ENCODE peak calls at places on chromosome 5, in four cellular contexts. One of them, this sample, is unnamed.

GRCh38 chr5:20113031-20113685 is 125.2 kb upstream of the CDH18 start:
- DNase-seq in natural killer cell treated with Interleukin-12 subunit alpha and Interleukin-12 subunit beta and Interleukin-15 and Interleukin-18, amount 100 ng/mL, for 72 hours: no peak
- DNase-seq in posterior cingulate gyrus: no peak
- DNase-seq in choroid plexus epithelial cell: peak; percentile 6
- DNase-seq in this sample: no peak

GRCh38 chr5:64147849-64148441 is 17.7 kb upstream of the RNF180 start:
- DNase-seq in natural killer cell treated with Interleukin-12 subunit alpha and Interleukin-12 subunit beta and Interleukin-15 and Interleukin-18, amount 100 ng/mL, for 72 hours: no peak
- DNase-seq in posterior cingulate gyrus: peak; percentile 74
- DNase-seq in choroid plexus epithelial cell: peak; percentile 70
- DNase-seq in this sample: peak; percentile 30

GRCh38 chr5:146340260-146341081 is 1.8 kb downstream of the POU4F3 start:
- DNase-seq in natural killer cell treated with Interleukin-12 subunit alpha and Interleukin-12 subunit beta and Interleukin-15 and Interleukin-18, amount 100 ng/mL, for 72 hours: no peak
- DNase-seq in posterior cingulate gyrus: peak; percentile 18
- DNase-seq in choroid plexus epithelial cell: peak; percentile 66
- DNase-seq in this sample: peak; percentile 67

GRCh38 chr5:58452566-58453258 is 7.2 kb downstream of the PLK2 start:
- DNase-seq in natural killer cell treated with Interleukin-12 subunit alpha and Interleukin-12 subunit beta and Interleukin-15 and Interleukin-18, amount 100 ng/mL, for 72 hours: no peak
- DNase-seq in posterior cingulate gyrus: no peak
- DNase-seq in choroid plexus epithelial cell: peak; percentile 55
- DNase-seq in this sample: no peak

GRCh38 chr5:166363071-166363470 is 1928.4 kb upstream of the WWC1 start:
- DNase-seq in natural killer cell treated with Interleukin-12 subunit alpha and Interleukin-12 subunit beta and Interleukin-15 and Interleukin-18, amount 100 ng/mL, for 72 hours: no peak
- DNase-seq in posterior cingulate gyrus: no peak
- DNase-seq in choroid plexus epithelial cell: no peak
- DNase-seq in this sample: no peak

GRCh38 chr5:38731461-38731860 is 114.4 kb upstream of the OSMR start:
- DNase-seq in natural killer cell treated with Interleukin-12 subunit alpha and Interleukin-12 subunit beta and Interleukin-15 and Interleukin-18, amount 100 ng/mL, for 72 hours: no peak
- DNase-seq in posterior cingulate gyrus: no peak
- DNase-seq in choroid plexus epithelial cell: no peak
- DNase-seq in this sample: no peak

GRCh38 chr5:57209316-57210040 is 35.6 kb downstream of the GPBP1 start:
- DNase-seq in natural killer cell treated with Interleukin-12 subunit alpha and Interleukin-12 subunit beta and Interleukin-15 and Interleukin-18, amount 100 ng/mL, for 72 hours: no peak
- DNase-seq in posterior cingulate gyrus: no peak
- DNase-seq in choroid plexus epithelial cell: peak; percentile 43
- DNase-seq in this sample: no peak

GRCh38 chr5:141245250-141245717 is at the start of gene PCDHB15:
- DNase-seq in natural killer cell treated with Interleukin-12 subunit alpha and Interleukin-12 subunit beta and Interleukin-15 and Interleukin-18, amount 100 ng/mL, for 72 hours: no peak
- DNase-seq in posterior cingulate gyrus: peak; percentile 31
- DNase-seq in choroid plexus epithelial cell: no peak
- DNase-seq in this sample: peak; percentile 51

GRCh38 chr5:126171916-126172315 is 251.3 kb upstream of the GRAMD2B start:
- DNase-seq in natural killer cell treated with Interleukin-12 subunit alpha and Interleukin-12 subunit beta and Interleukin-15 and Interleukin-18, amount 100 ng/mL, for 72 hours: no peak
- DNase-seq in posterior cingulate gyrus: no peak
- DNase-seq in choroid plexus epithelial cell: no peak
- DNase-seq in this sample: no peak

GRCh38 chr5:75670571-75670970 is 46.7 kb downstream of the POC5 start:
- DNase-seq in natural killer cell treated with Interleukin-12 subunit alpha and Interleukin-12 subunit beta and Interleukin-15 and Interleukin-18, amount 100 ng/mL, for 72 hours: no peak
- DNase-seq in posterior cingulate gyrus: no peak
- DNase-seq in choroid plexus epithelial cell: peak; percentile 88
- DNase-seq in this sample: no peak

GRCh38 chr5:113675166-113675565 is 161.7 kb downstream of the YTHDC2 start:
- DNase-seq in natural killer cell treated with Interleukin-12 subunit alpha and Interleukin-12 subunit beta and Interleukin-15 and Interleukin-18, amount 100 ng/mL, for 72 hours: no peak
- DNase-seq in posterior cingulate gyrus: no peak
- DNase-seq in choroid plexus epithelial cell: no peak
- DNase-seq in this sample: no peak

GRCh38 chr5:15383469-15383868 is 116.5 kb upstream of the FBXL7 start:
- DNase-seq in natural killer cell treated with Interleukin-12 subunit alpha and Interleukin-12 subunit beta and Interleukin-15 and Interleukin-18, amount 100 ng/mL, for 72 hours: no peak
- DNase-seq in posterior cingulate gyrus: no peak
- DNase-seq in choroid plexus epithelial cell: peak; percentile 60
- DNase-seq in this sample: no peak

GRCh38 chr5:39513236-39513635 is 88.5 kb upstream of the DAB2 start:
- DNase-seq in natural killer cell treated with Interleukin-12 subunit alpha and Interleukin-12 subunit beta and Interleukin-15 and Interleukin-18, amount 100 ng/mL, for 72 hours: no peak
- DNase-seq in posterior cingulate gyrus: no peak
- DNase-seq in choroid plexus epithelial cell: no peak
- DNase-seq in this sample: no peak

GRCh38 chr5:98309785-98310566 is 463.5 kb upstream of the RGMB start:
- DNase-seq in natural killer cell treated with Interleukin-12 subunit alpha and Interleukin-12 subunit beta and Interleukin-15 and Interleukin-18, amount 100 ng/mL, for 72 hours: no peak
- DNase-seq in posterior cingulate gyrus: no peak
- DNase-seq in choroid plexus epithelial cell: peak; percentile 88
- DNase-seq in this sample: peak; percentile 10

GRCh38 chr5:149118463-149118862 is 22.8 kb upstream of the ABLIM3 start:
- DNase-seq in natural killer cell treated with Interleukin-12 subunit alpha and Interleukin-12 subunit beta and Interleukin-15 and Interleukin-18, amount 100 ng/mL, for 72 hours: no peak
- DNase-seq in posterior cingulate gyrus: no peak
- DNase-seq in choroid plexus epithelial cell: no peak
- DNase-seq in this sample: no peak

GRCh38 chr5:160312139-160312959 is at the start of gene CCNJL:
- DNase-seq in natural killer cell treated with Interleukin-12 subunit alpha and Interleukin-12 subunit beta and Interleukin-15 and Interleukin-18, amount 100 ng/mL, for 72 hours: peak; percentile 82
- DNase-seq in posterior cingulate gyrus: peak; percentile 10
- DNase-seq in choroid plexus epithelial cell: no peak
- DNase-seq in this sample: peak; percentile 23

GRCh38 chr5:147869112-147869511 is 9.4 kb upstream of the SCGB3A2 start:
- DNase-seq in natural killer cell treated with Interleukin-12 subunit alpha and Interleukin-12 subunit beta and Interleukin-15 and Interleukin-18, amount 100 ng/mL, for 72 hours: no peak
- DNase-seq in posterior cingulate gyrus: no peak
- DNase-seq in choroid plexus epithelial cell: no peak
- DNase-seq in this sample: no peak

GRCh38 chr5:138981606-138982005 is 106.5 kb upstream of the LRRTM2 start:
- DNase-seq in natural killer cell treated with Interleukin-12 subunit alpha and Interleukin-12 subunit beta and Interleukin-15 and Interleukin-18, amount 100 ng/mL, for 72 hours: no peak
- DNase-seq in posterior cingulate gyrus: no peak
- DNase-seq in choroid plexus epithelial cell: no peak
- DNase-seq in this sample: peak; percentile 51

GRCh38 chr5:16550316-16550952 is 66.4 kb downstream of the RETREG1 start:
- DNase-seq in natural killer cell treated with Interleukin-12 subunit alpha and Interleukin-12 subunit beta and Interleukin-15 and Interleukin-18, amount 100 ng/mL, for 72 hours: no peak
- DNase-seq in posterior cingulate gyrus: no peak
- DNase-seq in choroid plexus epithelial cell: peak; percentile 80
- DNase-seq in this sample: peak; percentile 47

GRCh38 chr5:181024245-181025029 is 15.6 kb upstream of the BTNL9 start:
- DNase-seq in natural killer cell treated with Interleukin-12 subunit alpha and Interleukin-12 subunit beta and Interleukin-15 and Interleukin-18, amount 100 ng/mL, for 72 hours: no peak
- DNase-seq in posterior cingulate gyrus: no peak
- DNase-seq in choroid plexus epithelial cell: no peak
- DNase-seq in this sample: no peak

GRCh38 chr5:163079618-163080017 is 357.8 kb upstream of the CCNG1 start:
- DNase-seq in natural killer cell treated with Interleukin-12 subunit alpha and Interleukin-12 subunit beta and Interleukin-15 and Interleukin-18, amount 100 ng/mL, for 72 hours: no peak
- DNase-seq in posterior cingulate gyrus: no peak
- DNase-seq in choroid plexus epithelial cell: no peak
- DNase-seq in this sample: peak; percentile 14

GRCh38 chr5:140632366-140633080 is 452 bp downstream of the CD14 start:
- DNase-seq in natural killer cell treated with Interleukin-12 subunit alpha and Interleukin-12 subunit beta and Interleukin-15 and Interleukin-18, amount 100 ng/mL, for 72 hours: peak; percentile 69
- DNase-seq in posterior cingulate gyrus: peak; percentile 48
- DNase-seq in choroid plexus epithelial cell: peak; percentile 52
- DNase-seq in this sample: peak; percentile 68

GRCh38 chr5:180329606-180330269 is 23.4 kb downstream of the GFPT2 start:
- DNase-seq in natural killer cell treated with Interleukin-12 subunit alpha and Interleukin-12 subunit beta and Interleukin-15 and Interleukin-18, amount 100 ng/mL, for 72 hours: no peak
- DNase-seq in posterior cingulate gyrus: no peak
- DNase-seq in choroid plexus epithelial cell: no peak
- DNase-seq in this sample: no peak

GRCh38 chr5:43432486-43433365 is 20.5 kb upstream of the CCL28 start:
- DNase-seq in natural killer cell treated with Interleukin-12 subunit alpha and Interleukin-12 subunit beta and Interleukin-15 and Interleukin-18, amount 100 ng/mL, for 72 hours: no peak
- DNase-seq in posterior cingulate gyrus: no peak
- DNase-seq in choroid plexus epithelial cell: peak; percentile 92
- DNase-seq in this sample: no peak

GRCh38 chr5:75662080-75662479 is 50.8 kb downstream of the ANKDD1B start:
- DNase-seq in natural killer cell treated with Interleukin-12 subunit alpha and Interleukin-12 subunit beta and Interleukin-15 and Interleukin-18, amount 100 ng/mL, for 72 hours: no peak
- DNase-seq in posterior cingulate gyrus: no peak
- DNase-seq in choroid plexus epithelial cell: no peak
- DNase-seq in this sample: no peak

GRCh38 chr5:113330533-113331200 is 104.1 kb downstream of the TSSK1B start:
- DNase-seq in natural killer cell treated with Interleukin-12 subunit alpha and Interleukin-12 subunit beta and Interleukin-15 and Interleukin-18, amount 100 ng/mL, for 72 hours: no peak
- DNase-seq in posterior cingulate gyrus: no peak
- DNase-seq in choroid plexus epithelial cell: peak; percentile 78
- DNase-seq in this sample: no peak

GRCh38 chr5:67724412-67725135 is 491.0 kb upstream of the PIK3R1 start:
- DNase-seq in natural killer cell treated with Interleukin-12 subunit alpha and Interleukin-12 subunit beta and Interleukin-15 and Interleukin-18, amount 100 ng/mL, for 72 hours: no peak
- DNase-seq in posterior cingulate gyrus: no peak
- DNase-seq in choroid plexus epithelial cell: no peak
- DNase-seq in this sample: no peak

GRCh38 chr5:60794691-60795090 is 49.4 kb downstream of the ELOVL7 start:
- DNase-seq in natural killer cell treated with Interleukin-12 subunit alpha and Interleukin-12 subunit beta and Interleukin-15 and Interleukin-18, amount 100 ng/mL, for 72 hours: no peak
- DNase-seq in posterior cingulate gyrus: no peak
- DNase-seq in choroid plexus epithelial cell: no peak
- DNase-seq in this sample: no peak

GRCh38 chr5:113022661-113023060 is 46.1 kb downstream of the DCP2 start:
- DNase-seq in natural killer cell treated with Interleukin-12 subunit alpha and Interleukin-12 subunit beta and Interleukin-15 and Interleukin-18, amount 100 ng/mL, for 72 hours: no peak
- DNase-seq in posterior cingulate gyrus: no peak
- DNase-seq in choroid plexus epithelial cell: peak; percentile 66
- DNase-seq in this sample: no peak

GRCh38 chr5:69007726-69008368 is 86.0 kb upstream of the SLC30A5 start:
- DNase-seq in natural killer cell treated with Interleukin-12 subunit alpha and Interleukin-12 subunit beta and Interleukin-15 and Interleukin-18, amount 100 ng/mL, for 72 hours: peak; percentile 65
- DNase-seq in posterior cingulate gyrus: peak; percentile 87
- DNase-seq in choroid plexus epithelial cell: peak; percentile 72
- DNase-seq in this sample: peak; percentile 87

GRCh38 chr5:132962429-132962928 is 955 bp downstream of the AFF4 start:
- DNase-seq in natural killer cell treated with Interleukin-12 subunit alpha and Interleukin-12 subunit beta and Interleukin-15 and Interleukin-18, amount 100 ng/mL, for 72 hours: no peak
- DNase-seq in posterior cingulate gyrus: no peak
- DNase-seq in choroid plexus epithelial cell: peak; percentile 82
- DNase-seq in this sample: peak; percentile 46

GRCh38 chr5:6556089-6556801 is 76.6 kb downstream of the NSUN2 start:
- DNase-seq in natural killer cell treated with Interleukin-12 subunit alpha and Interleukin-12 subunit beta and Interleukin-15 and Interleukin-18, amount 100 ng/mL, for 72 hours: no peak
- DNase-seq in posterior cingulate gyrus: no peak
- DNase-seq in choroid plexus epithelial cell: no peak
- DNase-seq in this sample: no peak

GRCh38 chr5:142432369-142432863 is 107.6 kb upstream of the SPRY4 start:
- DNase-seq in natural killer cell treated with Interleukin-12 subunit alpha and Interleukin-12 subunit beta and Interleukin-15 and Interleukin-18, amount 100 ng/mL, for 72 hours: no peak
- DNase-seq in posterior cingulate gyrus: no peak
- DNase-seq in choroid plexus epithelial cell: no peak
- DNase-seq in this sample: peak; percentile 63

This sample was measured in activated CD8-positive, alpha-beta T cell treated with anti-CD3 and anti-CD28 coated beads for 36 hours.